ENCODE peak calls at places on chromosomes 2 and 18, in seven cellular contexts. One of them, this sample, is unnamed.

GRCh38 chr18:22422909-22423548 is 5.3 kb upstream of the CTAGE1 start:
- DNase-seq in foreskin fibroblast: peak; percentile 25
- DNase-seq in Calu3: no peak
- DNase-seq in activated CD4-positive, CD25-positive, alpha-beta regulatory T cell: no peak
- DNase-seq in GM03348: peak; percentile 67
- DNase-seq in CD4-positive, alpha-beta T cell: no peak
- DNase-seq in lung microvascular endothelial cell: peak; percentile 68
- DNase-seq in this sample: no peak

GRCh38 chr2:128301501-128301966 is 17.1 kb downstream of the HS6ST1 start:
- DNase-seq in CD4-positive, alpha-beta T cell: no peak
- DNase-seq in foreskin fibroblast: peak; percentile 94
- DNase-seq in GM03348: peak; percentile 92
- DNase-seq in activated CD4-positive, CD25-positive, alpha-beta regulatory T cell: no peak
- DNase-seq in lung microvascular endothelial cell: no peak
- DNase-seq in Calu3: no peak
- DNase-seq in this sample: peak; percentile 95

GRCh38 chr18:3599235-3599634 is 149.3 kb downstream of the TGIF1 start:
- DNase-seq in CD4-positive, alpha-beta T cell: no peak
- DNase-seq in foreskin fibroblast: no peak
- DNase-seq in Calu3: no peak
- DNase-seq in GM03348: no peak
- DNase-seq in lung microvascular endothelial cell: no peak
- DNase-seq in activated CD4-positive, CD25-positive, alpha-beta regulatory T cell: no peak
- DNase-seq in this sample: no peak

GRCh38 chr2:138601438-138602165 is 100.0 kb downstream of the SPOPL start:
- DNase-seq in lung microvascular endothelial cell: no peak
- DNase-seq in activated CD4-positive, CD25-positive, alpha-beta regulatory T cell: no peak
- DNase-seq in GM03348: no peak
- DNase-seq in Calu3: no peak
- DNase-seq in CD4-positive, alpha-beta T cell: no peak
- DNase-seq in foreskin fibroblast: no peak
- DNase-seq in this sample: no peak

GRCh38 chr2:17800219-17800618 is 16.0 kb upstream of the MSGN1 start:
- DNase-seq in Calu3: no peak
- DNase-seq in lung microvascular endothelial cell: no peak
- DNase-seq in activated CD4-positive, CD25-positive, alpha-beta regulatory T cell: no peak
- DNase-seq in foreskin fibroblast: peak; percentile 48
- DNase-seq in CD4-positive, alpha-beta T cell: no peak
- DNase-seq in GM03348: no peak
- DNase-seq in this sample: no peak

GRCh38 chr2:97673187-97673914 is 3.8 kb downstream of the C2orf92 start:
- DNase-seq in CD4-positive, alpha-beta T cell: no peak
- DNase-seq in activated CD4-positive, CD25-positive, alpha-beta regulatory T cell: no peak
- DNase-seq in GM03348: no peak
- DNase-seq in lung microvascular endothelial cell: no peak
- DNase-seq in foreskin fibroblast: no peak
- DNase-seq in Calu3: no peak
- DNase-seq in this sample: peak; percentile 15

GRCh38 chr2:232949016-232949415 is 64.0 kb downstream of the NGEF start:
- DNase-seq in lung microvascular endothelial cell: no peak
- DNase-seq in activated CD4-positive, CD25-positive, alpha-beta regulatory T cell: no peak
- DNase-seq in CD4-positive, alpha-beta T cell: no peak
- DNase-seq in Calu3: no peak
- DNase-seq in foreskin fibroblast: no peak
- DNase-seq in GM03348: no peak
- DNase-seq in this sample: no peak

GRCh38 chr2:19349911-19350677 is 8.3 kb downstream of the OSR1 start:
- DNase-seq in CD4-positive, alpha-beta T cell: peak; percentile 25
- DNase-seq in Calu3: peak; percentile 82
- DNase-seq in lung microvascular endothelial cell: peak; percentile 36
- DNase-seq in GM03348: peak; percentile 49
- DNase-seq in foreskin fibroblast: peak; percentile 34
- DNase-seq in activated CD4-positive, CD25-positive, alpha-beta regulatory T cell: peak; percentile 26
- DNase-seq in this sample: no peak

GRCh38 chr2:123080331-123080730 is 944.8 kb upstream of the CNTNAP5 start:
- DNase-seq in lung microvascular endothelial cell: no peak
- DNase-seq in Calu3: no peak
- DNase-seq in GM03348: no peak
- DNase-seq in CD4-positive, alpha-beta T cell: no peak
- DNase-seq in foreskin fibroblast: no peak
- DNase-seq in activated CD4-positive, CD25-positive, alpha-beta regulatory T cell: no peak
- DNase-seq in this sample: peak; percentile 47

GRCh38 chr2:149781263-149781808 is 193.8 kb upstream of the MMADHC start:
- DNase-seq in GM03348: no peak
- DNase-seq in lung microvascular endothelial cell: no peak
- DNase-seq in foreskin fibroblast: no peak
- DNase-seq in CD4-positive, alpha-beta T cell: no peak
- DNase-seq in activated CD4-positive, CD25-positive, alpha-beta regulatory T cell: no peak
- DNase-seq in Calu3: no peak
- DNase-seq in this sample: no peak

GRCh38 chr18:14922031-14922430 is 174.1 kb downstream of the ANKRD30B start:
- DNase-seq in lung microvascular endothelial cell: peak; percentile 28
- DNase-seq in GM03348: no peak
- DNase-seq in CD4-positive, alpha-beta T cell: no peak
- DNase-seq in Calu3: no peak
- DNase-seq in foreskin fibroblast: no peak
- DNase-seq in activated CD4-positive, CD25-positive, alpha-beta regulatory T cell: no peak
- DNase-seq in this sample: no peak

GRCh38 chr18:48818329-48819254 is 132.2 kb downstream of the SMAD7 start:
- DNase-seq in lung microvascular endothelial cell: no peak
- DNase-seq in CD4-positive, alpha-beta T cell: no peak
- DNase-seq in Calu3: no peak
- DNase-seq in foreskin fibroblast: no peak
- DNase-seq in activated CD4-positive, CD25-positive, alpha-beta regulatory T cell: no peak
- DNase-seq in GM03348: no peak
- DNase-seq in this sample: no peak

GRCh38 chr2:78417355-78417754 is 608.1 kb upstream of the REG3G start:
- DNase-seq in CD4-positive, alpha-beta T cell: no peak
- DNase-seq in foreskin fibroblast: no peak
- DNase-seq in Calu3: no peak
- DNase-seq in activated CD4-positive, CD25-positive, alpha-beta regulatory T cell: no peak
- DNase-seq in lung microvascular endothelial cell: no peak
- DNase-seq in GM03348: no peak
- DNase-seq in this sample: no peak

GRCh38 chr2:16240459-16240858 is 300.1 kb downstream of the MYCN start:
- DNase-seq in foreskin fibroblast: no peak
- DNase-seq in Calu3: no peak
- DNase-seq in CD4-positive, alpha-beta T cell: no peak
- DNase-seq in GM03348: no peak
- DNase-seq in lung microvascular endothelial cell: no peak
- DNase-seq in activated CD4-positive, CD25-positive, alpha-beta regulatory T cell: no peak
- DNase-seq in this sample: no peak

GRCh38 chr2:43226558-43226954 is at the start of gene ZFP36L2:
- DNase-seq in lung microvascular endothelial cell: peak; percentile 98
- DNase-seq in Calu3: peak; percentile 98
- DNase-seq in GM03348: peak; percentile 99
- DNase-seq in activated CD4-positive, CD25-positive, alpha-beta regulatory T cell: peak; percentile 85
- DNase-seq in foreskin fibroblast: peak; percentile 99
- DNase-seq in CD4-positive, alpha-beta T cell: peak; percentile 98
- DNase-seq in this sample: peak; percentile 96

GRCh38 chr2:33023732-33024301 is 77.1 kb downstream of the LTBP1 start:
- DNase-seq in foreskin fibroblast: peak; percentile 21
- DNase-seq in Calu3: no peak
- DNase-seq in lung microvascular endothelial cell: no peak
- DNase-seq in GM03348: no peak
- DNase-seq in CD4-positive, alpha-beta T cell: no peak
- DNase-seq in activated CD4-positive, CD25-positive, alpha-beta regulatory T cell: no peak
- DNase-seq in this sample: peak; percentile 38